ENCODE peak calls at places on chromosomes 5 and 9, in six cellular contexts. D is endothelial cell of umbilical vein, B is Peyer's patch, F is foreskin keratinocyte, O is PC-3, Q is spleen. T is an unnamed sample. For H3K27me3, the result is how much of the 10 kb centered on the place peaks cover.

GRCh38 chr5:41112486-41113455 is 41.6 kb upstream of the MROH2B start:
- DNase-seq in O (no peak), F (no peak), Q (no peak), B (no peak), D (no peak), T (peak)

GRCh38 chr9:91391426-91392217 is 29.9 kb upstream of the AUH start:
- DNase-seq in B (no peak), O (peak), D (no peak), Q (no peak), F (no peak), T (no peak)

GRCh38 chr5:134939500-134939899 is 28.2 kb upstream of the CATSPER3 start:
- DNase-seq in D (no peak), O (no peak), F (no peak), Q (no peak), B (no peak), T (no peak)

GRCh38 chr9:76255781-76256455 is 138.3 kb downstream of the RFK start:
- DNase-seq in O (no peak), B (no peak), F (peak), Q (no peak), D (no peak), T (peak)

GRCh38 chr9:20252778-20253177 is 369.5 kb downstream of the MLLT3 start:
- DNase-seq in O (no peak), D (no peak), B (no peak), F (no peak), Q (no peak), T (no peak)

GRCh38 chr5:84287964-84288363 is 96.7 kb downstream of the EDIL3 start:
- DNase-seq in Q (no peak), F (peak), B (no peak), O (peak), D (peak), T (no peak)

GRCh38 chr9:134210908-134211810 is 46.8 kb upstream of the RNU6ATAC start:
- DNase-seq in F (no peak), O (no peak), D (no peak), Q (peak), B (no peak), T (no peak)

GRCh38 chr5:139342423-139342723 is 719 bp downstream of the PAIP2 start:
- DNase-seq in F (no peak), O (no peak), B (no peak), Q (no peak), D (no peak), T (no peak)

GRCh38 chr5:1543398-1544293 is 19.9 kb upstream of the LPCAT1 start:
- DNase-seq in O (no peak), D (no peak), Q (peak), F (no peak), B (no peak), T (no peak)

GRCh38 chr9:13990994-13991393 is 322.9 kb downstream of the NFIB start:
- DNase-seq in B (no peak), O (no peak), D (no peak), Q (no peak), F (no peak), T (no peak)

GRCh38 chr5:113900831-113901230 is 387.3 kb downstream of the YTHDC2 start:
- DNase-seq in B (no peak), O (no peak), D (no peak), F (no peak), Q (no peak), T (no peak)

GRCh38 chr5:123476696-123477095 is 35.3 kb upstream of the CSNK1G3 start:
- DNase-seq in B (no peak), F (no peak), D (no peak), O (no peak), Q (no peak), T (no peak)

GRCh38 chr9:126229501-126229900 is 97.1 kb upstream of the MVB12B start:
- DNase-seq in F (no peak), D (no peak), B (no peak), Q (no peak), O (no peak), T (no peak)

GRCh38 chr9:121888438-121888775 is 204.7 kb downstream of the TTLL11 start:
- DNase-seq in B (no peak), Q (no peak), F (no peak), D (no peak), O (no peak), T (peak)

GRCh38 chr5:138351517-138351916 is 968 bp upstream of the KDM3B start:
- DNase-seq in O (no peak), Q (no peak), B (no peak), D (no peak), F (no peak), T (no peak)

GRCh38 chr9:115126406-115126805 is 8.4 kb upstream of the TNC start:
- DNase-seq in Q (no peak), B (no peak), F (no peak), D (no peak), O (no peak), T (no peak)

GRCh38 chr5:97165726-97166125 is 17.3 kb downstream of the RIOK2 start:
- DNase-seq in B (no peak), F (no peak), Q (no peak), O (no peak), D (no peak), T (no peak)

GRCh38 chr9:127360829-127361228 is 36.1 kb upstream of the SLC2A8 start:
- DNase-seq in B (no peak), O (peak), F (peak), Q (no peak), D (no peak), T (no peak)

GRCh38 chr9:134940236-134941208 is 22.8 kb upstream of the FCN1 start:
- DNase-seq in B (no peak), O (no peak), Q (peak), D (no peak), F (no peak), T (no peak)

GRCh38 chr9:130117816-130118632 is 54.2 kb upstream of the NCS1 start:
- DNase-seq in B (no peak), O (peak), D (peak), F (no peak), Q (peak), T (no peak)

GRCh38 chr5:178619390-178619789 is 7.5 kb downstream of the CLK4 start:
- DNase-seq in Q (no peak), D (no peak), B (no peak), F (no peak), O (no peak), T (no peak)

GRCh38 chr5:120512068-120512467 is 48.0 kb downstream of the PRR16 start:
- DNase-seq in O (no peak), Q (no peak), F (no peak), B (no peak), D (no peak), T (no peak)

GRCh38 chr5:158140120-158140778 is 281.3 kb upstream of the CLINT1 start:
- DNase-seq in O (peak), B (no peak), F (no peak), Q (no peak), D (no peak), T (no peak)

GRCh38 chr5:318341-318897 is 3.1 kb upstream of the AHRR start:
- DNase-seq in F (no peak), D (no peak), O (peak), B (no peak), Q (no peak), T (no peak)

GRCh38 chr5:108726446-108727091 is 21.1 kb upstream of the FER start:
- DNase-seq in O (peak), F (peak), B (no peak), D (no peak), Q (no peak), T (no peak)

GRCh38 chr9:35758475-35759050 is 4.5 kb upstream of the MSMP start:
- DNase-seq in B (no peak), O (no peak), D (peak), Q (no peak), F (no peak), T (no peak)

GRCh38 chr9:133002147-133003070 is 23.9 kb downstream of the GFI1B start:
- DNase-seq in B (no peak), Q (peak), D (no peak), F (peak), O (no peak), T (no peak)

GRCh38 chr5:83672158-83672557 is 48.5 kb downstream of the HAPLN1 start:
- DNase-seq in F (no peak), B (no peak), D (no peak), O (no peak), Q (no peak), T (no peak)

GRCh38 chr5:116375926-116376325 is 198.7 kb downstream of the SEMA6A start:
- DNase-seq in B (no peak), D (peak), F (no peak), Q (no peak), O (no peak), T (no peak)

GRCh38 chr5:5637163-5637562 is 214.7 kb downstream of the ICE1 start:
- DNase-seq in O (no peak), Q (no peak), F (no peak), D (no peak), B (no peak), T (no peak)

GRCh38 chr5:178330791-178331404 is 98.3 kb upstream of the PHYKPL start:
- DNase-seq in B (no peak), O (peak), Q (peak), F (no peak), D (no peak), T (no peak)

GRCh38 chr9:134327671-134328231 is 1.5 kb downstream of the RXRA start:
- DNase-seq in Q (no peak), B (no peak), F (no peak), O (no peak), D (no peak), T (no peak)

GRCh38 chr9:73118898-73119554 is 32.6 kb upstream of the ANXA1 start:
- DNase-seq in Q (no peak), O (peak), B (no peak), F (peak), D (peak), T (no peak)

GRCh38 chr9:94918038-94918753 is 191.7 kb downstream of the AOPEP start:
- DNase-seq in F (no peak), D (no peak), Q (no peak), B (no peak), O (no peak), T (no peak)

GRCh38 chr9:37954581-37954981 is 50.7 kb upstream of the SLC25A51 start:
- DNase-seq in O (no peak), Q (no peak), D (no peak), B (no peak), F (no peak), T (no peak)

GRCh38 chr5:40399349-40399748 is 280.4 kb upstream of the PTGER4 start:
- DNase-seq in D (no peak), O (no peak), Q (no peak), B (no peak), F (no peak), T (peak)

GRCh38 chr5:51731641-51732040 is 348.4 kb downstream of the ISL1 start:
- DNase-seq in B (no peak), Q (no peak), O (no peak), D (peak), F (no peak), T (no peak)

GRCh38 chr5:108521841-108522506 is 140.1 kb upstream of the FBXL17 start:
- DNase-seq in D (peak), Q (no peak), O (peak), F (peak), B (no peak), T (peak)

GRCh38 chr9:129281506-129282145 is 103.6 kb upstream of the IER5L start:
- DNase-seq in D (no peak), O (no peak), B (peak), Q (peak), F (no peak), T (no peak)

GRCh38 chr5:149759986-149760699 is 30.0 kb downstream of the PPARGC1B start:
- DNase-seq in B (no peak), D (no peak), Q (peak), F (no peak), O (no peak), T (no peak)
- TF ChIP-seq CTCF in B (no peak), D (no peak), Q (no peak), F (no peak), O (no peak), T (no peak)

DNA sequence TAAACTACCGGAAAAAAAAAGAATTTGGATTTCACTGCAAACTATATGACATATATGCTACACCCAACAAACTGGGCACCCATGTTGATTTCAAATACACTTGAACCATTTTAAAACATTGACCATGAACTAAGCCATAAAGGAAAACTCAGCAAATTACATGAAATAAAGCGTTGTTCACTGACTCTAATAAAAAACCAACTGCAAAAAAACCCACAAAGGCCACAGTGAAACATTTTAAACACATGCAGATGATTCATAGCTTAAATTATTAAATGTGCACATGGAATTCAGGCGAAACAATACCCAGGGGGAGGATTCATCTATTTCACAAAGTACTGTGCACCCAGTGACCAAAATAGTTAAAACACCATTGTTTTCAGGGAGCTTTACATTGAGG is 33.3 kb downstream of the MTRR start:
- DNase-seq in O (no peak), B (no peak), D (no peak), Q (no peak), F (no peak), T (no peak)
- H3K27me3 ChIP-seq in O (under half), B (under half), D (under half), Q (under half), F (under half), T (under half)

DNA sequence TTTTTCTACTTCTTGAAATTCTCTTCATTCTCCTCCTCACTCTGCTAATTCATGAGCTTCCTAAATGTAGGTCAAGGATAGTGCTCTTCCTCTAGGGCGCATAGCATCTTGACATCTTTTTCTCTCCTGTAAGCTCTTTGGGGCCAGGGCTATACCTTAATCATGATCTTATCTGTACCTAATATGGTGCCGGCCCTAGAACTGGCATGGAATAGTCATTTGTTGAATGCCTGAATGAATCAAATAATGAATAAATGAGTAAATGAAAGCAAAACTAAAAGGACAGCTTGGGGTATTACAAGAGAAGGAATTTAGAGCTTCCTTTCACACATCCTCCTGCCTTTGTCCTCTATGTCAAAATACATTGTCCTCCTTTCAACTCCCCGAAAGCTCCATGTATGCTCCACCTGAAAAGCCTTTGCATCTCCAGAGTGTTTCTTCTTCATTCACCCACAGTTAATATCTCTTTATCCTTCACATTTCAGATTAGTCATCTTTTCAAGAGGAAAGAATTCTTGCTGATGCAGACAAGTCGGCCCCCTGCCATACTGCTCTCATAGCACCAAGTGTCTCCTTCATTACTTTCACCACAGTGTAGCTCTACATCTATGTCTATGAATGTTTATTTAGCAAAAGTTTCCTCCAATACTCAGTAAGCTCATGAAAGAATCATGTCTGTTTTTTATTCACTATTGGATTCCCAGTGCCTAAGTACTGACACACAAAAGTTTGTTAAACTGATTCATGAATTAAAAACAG is 16.4 kb upstream of the PPP2R2B start:
- DNase-seq in D (no peak), O (no peak), F (no peak), B (no peak), Q (no peak), T (no peak)
- TF ChIP-seq CTCF in D (no peak), O (no peak), F (no peak), B (no peak), Q (no peak), T (no peak)

GRCh38 chr5:64615895-64616294 is 74.4 kb upstream of the SHISAL2B start:
- DNase-seq in F (no peak), O (no peak), B (no peak), D (no peak), Q (no peak), T (no peak)

GRCh38 chr5:64606926-64607325 is 83.4 kb upstream of the SHISAL2B start:
- DNase-seq in B (no peak), F (no peak), D (no peak), O (no peak), Q (no peak), T (no peak)

DNA sequence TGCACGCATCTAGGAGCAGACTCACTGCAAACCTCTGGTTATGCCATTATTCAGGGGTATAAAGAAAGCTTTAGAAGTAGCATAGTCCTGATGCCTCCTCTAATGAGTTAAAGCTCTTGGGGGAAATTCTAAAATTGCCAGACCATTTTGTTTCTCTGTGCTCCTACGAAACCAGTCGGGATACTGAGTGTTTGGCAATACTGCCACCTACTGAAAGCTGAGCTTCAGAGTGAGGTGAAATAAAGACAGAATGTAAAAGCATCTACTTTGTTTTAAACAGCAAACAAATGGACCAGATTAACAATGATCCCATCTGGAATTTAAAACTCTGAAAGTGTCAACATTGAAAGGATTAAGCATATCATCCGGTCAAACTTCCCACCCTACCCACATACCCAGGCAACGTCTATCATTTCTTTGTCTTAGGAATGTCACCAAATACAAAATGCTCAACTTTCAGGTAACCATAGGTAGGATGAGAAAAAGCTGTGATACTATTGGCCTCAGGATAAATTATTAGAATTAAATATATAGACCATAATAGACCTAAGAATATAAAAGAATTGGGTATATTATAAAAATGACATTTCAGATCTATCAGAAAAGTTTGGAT is 77.8 kb upstream of the SHISAL2B start:
- DNase-seq in D (peak), F (no peak), O (peak), B (no peak), Q (no peak), T (no peak)
- H3K27me3 ChIP-seq in D (under half), F (under half), O (under half), B (under half), Q (under half), T (under half)

GRCh38 chr5:167764650-167765289 is 526.7 kb upstream of the WWC1 start:
- DNase-seq in O (no peak), B (no peak), D (no peak), F (no peak), Q (no peak), T (no peak)
- TF ChIP-seq CTCF in O (no peak), B (no peak), D (no peak), F (no peak), Q (no peak), T (no peak)

T was measured in BJ.